ENCODE peak calls at places on chromosomes 7 and 10, in eight cellular contexts. One of them, this sample, is unnamed.

GRCh38 chr7:55325371-55325792 is 39.8 kb upstream of the LANCL2 start:
- DNase-seq in GM20000: no peak
- DNase-seq in psoas muscle: peak
- DNase-seq in neural crest cell: no peak
- DNase-seq in neural progenitor cell: no peak
- DNase-seq in RWPE1: peak
- DNase-seq in brain microvascular endothelial cell: peak
- DNase-seq in dorsolateral prefrontal cortex: no peak
- DNase-seq in this sample: no peak

GRCh38 chr10:123139521-123140163 is 3.9 kb downstream of the HMX3 start:
- DNase-seq in GM20000: peak
- DNase-seq in psoas muscle: no peak
- DNase-seq in neural crest cell: no peak
- DNase-seq in neural progenitor cell: peak
- DNase-seq in RWPE1: no peak
- DNase-seq in brain microvascular endothelial cell: no peak
- DNase-seq in dorsolateral prefrontal cortex: no peak
- DNase-seq in this sample: no peak

GRCh38 chr10:13414855-13415254 is 66.8 kb upstream of the SEPHS1 start:
- DNase-seq in GM20000: no peak
- DNase-seq in psoas muscle: no peak
- DNase-seq in neural crest cell: peak
- DNase-seq in neural progenitor cell: peak
- DNase-seq in RWPE1: no peak
- DNase-seq in brain microvascular endothelial cell: peak
- DNase-seq in dorsolateral prefrontal cortex: no peak
- DNase-seq in this sample: no peak

GRCh38 chr10:71213761-71214440 is 1.5 kb downstream of the UNC5B start:
- DNase-seq in GM20000: peak
- DNase-seq in psoas muscle: no peak
- DNase-seq in neural crest cell: no peak
- DNase-seq in neural progenitor cell: peak
- DNase-seq in RWPE1: peak
- DNase-seq in brain microvascular endothelial cell: peak
- DNase-seq in dorsolateral prefrontal cortex: peak
- DNase-seq in this sample: no peak

GRCh38 chr7:158366916-158367633 is 220.5 kb downstream of the PTPRN2 start:
- DNase-seq in GM20000: no peak
- DNase-seq in psoas muscle: no peak
- DNase-seq in neural crest cell: no peak
- DNase-seq in neural progenitor cell: no peak
- DNase-seq in RWPE1: no peak
- DNase-seq in brain microvascular endothelial cell: no peak
- DNase-seq in dorsolateral prefrontal cortex: no peak
- DNase-seq in this sample: no peak

GRCh38 chr7:73615886-73616285 is 8.4 kb downstream of the MLXIPL start:
- DNase-seq in GM20000: no peak
- DNase-seq in psoas muscle: no peak
- DNase-seq in neural crest cell: no peak
- DNase-seq in neural progenitor cell: peak
- DNase-seq in RWPE1: no peak
- DNase-seq in brain microvascular endothelial cell: no peak
- DNase-seq in dorsolateral prefrontal cortex: no peak
- DNase-seq in this sample: no peak

GRCh38 chr10:28705472-28705871 is 28.2 kb downstream of the BAMBI start:
- DNase-seq in GM20000: no peak
- DNase-seq in psoas muscle: no peak
- DNase-seq in neural crest cell: no peak
- DNase-seq in neural progenitor cell: no peak
- DNase-seq in RWPE1: no peak
- DNase-seq in brain microvascular endothelial cell: no peak
- DNase-seq in dorsolateral prefrontal cortex: no peak
- DNase-seq in this sample: no peak

GRCh38 chr7:20959281-20959680 is 172.6 kb upstream of the SP8 start:
- DNase-seq in GM20000: no peak
- DNase-seq in psoas muscle: no peak
- DNase-seq in neural crest cell: no peak
- DNase-seq in neural progenitor cell: no peak
- DNase-seq in RWPE1: peak
- DNase-seq in brain microvascular endothelial cell: no peak
- DNase-seq in dorsolateral prefrontal cortex: no peak
- DNase-seq in this sample: no peak

GRCh38 chr7:149254181-149254858 is 7.7 kb upstream of the ZNF783 start:
- DNase-seq in GM20000: no peak
- DNase-seq in psoas muscle: no peak
- DNase-seq in neural crest cell: no peak
- DNase-seq in neural progenitor cell: no peak
- DNase-seq in RWPE1: no peak
- DNase-seq in brain microvascular endothelial cell: no peak
- DNase-seq in dorsolateral prefrontal cortex: no peak
- DNase-seq in this sample: no peak

GRCh38 chr10:15046626-15047025 is 2.9 kb downstream of the OLAH start:
- DNase-seq in GM20000: no peak
- DNase-seq in psoas muscle: no peak
- DNase-seq in neural crest cell: no peak
- DNase-seq in neural progenitor cell: no peak
- DNase-seq in RWPE1: no peak
- DNase-seq in brain microvascular endothelial cell: peak
- DNase-seq in dorsolateral prefrontal cortex: no peak
- DNase-seq in this sample: no peak

GRCh38 chr7:100951888-100952560 is 2.7 kb downstream of the MUC3A start:
- DNase-seq in GM20000: no peak
- DNase-seq in psoas muscle: no peak
- DNase-seq in neural crest cell: no peak
- DNase-seq in neural progenitor cell: no peak
- DNase-seq in RWPE1: no peak
- DNase-seq in brain microvascular endothelial cell: no peak
- DNase-seq in dorsolateral prefrontal cortex: no peak
- DNase-seq in this sample: no peak

GRCh38 chr10:105037029-105037428 is 395.9 kb downstream of the SORCS3 start:
- DNase-seq in GM20000: no peak
- DNase-seq in psoas muscle: no peak
- DNase-seq in neural crest cell: no peak
- DNase-seq in neural progenitor cell: no peak
- DNase-seq in RWPE1: no peak
- DNase-seq in brain microvascular endothelial cell: no peak
- DNase-seq in dorsolateral prefrontal cortex: no peak
- DNase-seq in this sample: no peak
- TF ChIP-seq CTCF in GM20000: no peak
- TF ChIP-seq CTCF in psoas muscle: no peak
- TF ChIP-seq CTCF in neural crest cell: no peak
- TF ChIP-seq CTCF in neural progenitor cell: no peak
- TF ChIP-seq CTCF in RWPE1: no peak
- TF ChIP-seq CTCF in brain microvascular endothelial cell: no peak
- TF ChIP-seq CTCF in dorsolateral prefrontal cortex: no peak
- TF ChIP-seq CTCF in this sample: no peak

GRCh38 chr10:121592155-121592890 is 5.9 kb downstream of the FGFR2 start:
- DNase-seq in GM20000: no peak
- DNase-seq in psoas muscle: no peak
- DNase-seq in neural crest cell: no peak
- DNase-seq in neural progenitor cell: no peak
- DNase-seq in RWPE1: no peak
- DNase-seq in brain microvascular endothelial cell: no peak
- DNase-seq in dorsolateral prefrontal cortex: no peak
- DNase-seq in this sample: no peak
- TF ChIP-seq CTCF in GM20000: no peak
- TF ChIP-seq CTCF in psoas muscle: no peak
- TF ChIP-seq CTCF in neural crest cell: peak
- TF ChIP-seq CTCF in neural progenitor cell: peak
- TF ChIP-seq CTCF in RWPE1: no peak
- TF ChIP-seq CTCF in brain microvascular endothelial cell: no peak
- TF ChIP-seq CTCF in dorsolateral prefrontal cortex: peak
- TF ChIP-seq CTCF in this sample: no peak

GRCh38 chr7:99041526-99041925 is 102.4 kb downstream of the SMURF1 start:
- DNase-seq in GM20000: no peak
- DNase-seq in psoas muscle: no peak
- DNase-seq in neural crest cell: no peak
- DNase-seq in neural progenitor cell: no peak
- DNase-seq in RWPE1: no peak
- DNase-seq in brain microvascular endothelial cell: no peak
- DNase-seq in dorsolateral prefrontal cortex: no peak
- DNase-seq in this sample: no peak
- TF ChIP-seq CTCF in GM20000: no peak
- TF ChIP-seq CTCF in psoas muscle: no peak
- TF ChIP-seq CTCF in neural crest cell: no peak
- TF ChIP-seq CTCF in neural progenitor cell: no peak
- TF ChIP-seq CTCF in RWPE1: no peak
- TF ChIP-seq CTCF in brain microvascular endothelial cell: peak
- TF ChIP-seq CTCF in dorsolateral prefrontal cortex: no peak
- TF ChIP-seq CTCF in this sample: no peak

GRCh38 chr10:103507235-103508191 is 14.0 kb downstream of the NEURL1 start:
- DNase-seq in GM20000: no peak
- DNase-seq in psoas muscle: no peak
- DNase-seq in neural crest cell: no peak
- DNase-seq in neural progenitor cell: no peak
- DNase-seq in RWPE1: no peak
- DNase-seq in brain microvascular endothelial cell: no peak
- DNase-seq in dorsolateral prefrontal cortex: no peak
- DNase-seq in this sample: no peak
- TF ChIP-seq CTCF in GM20000: no peak
- TF ChIP-seq CTCF in psoas muscle: no peak
- TF ChIP-seq CTCF in neural crest cell: no peak
- TF ChIP-seq CTCF in neural progenitor cell: no peak
- TF ChIP-seq CTCF in RWPE1: no peak
- TF ChIP-seq CTCF in brain microvascular endothelial cell: no peak
- TF ChIP-seq CTCF in dorsolateral prefrontal cortex: no peak
- TF ChIP-seq CTCF in this sample: no peak

This sample was measured in D721Med.